ENCODE peak calls at places on chromosomes 13 and 19, in six cellular contexts. One of them, this sample, is unnamed.
A peak's percentile ranks its signal among the peaks of the same experiment; 100 is the strongest.

GRCh38 chr19:44710483-44710882 is 11.5 kb downstream of the CEACAM16 start:
- DNase-seq in heart left ventricle: no peak
- DNase-seq in fibroblast of pulmonary artery: no peak
- DNase-seq in activated B cell treated with CpG ODN at 0.5 μM for 24 hours: no peak
- DNase-seq in RWPE1: no peak
- DNase-seq in omental fat pad: no peak
- DNase-seq in this sample: no peak

GRCh38 chr13:60679131-60679530 is 282.1 kb downstream of the TDRD3 start:
- DNase-seq in fibroblast of pulmonary artery: peak; percentile 16
- DNase-seq in omental fat pad: no peak
- DNase-seq in RWPE1: no peak
- DNase-seq in heart left ventricle: no peak
- DNase-seq in activated B cell treated with CpG ODN at 0.5 μM for 24 hours: no peak
- DNase-seq in this sample: no peak

GRCh38 chr19:49807174-49807830 is 5.8 kb downstream of the FUZ start:
- DNase-seq in heart left ventricle: no peak
- DNase-seq in RWPE1: no peak
- DNase-seq in fibroblast of pulmonary artery: no peak
- DNase-seq in omental fat pad: no peak
- DNase-seq in activated B cell treated with CpG ODN at 0.5 μM for 24 hours: no peak
- DNase-seq in this sample: no peak

GRCh38 chr19:15476334-15476733 is 3.0 kb downstream of the PGLYRP2 start:
- DNase-seq in RWPE1: no peak
- DNase-seq in omental fat pad: no peak
- DNase-seq in fibroblast of pulmonary artery: no peak
- DNase-seq in heart left ventricle: no peak
- DNase-seq in activated B cell treated with CpG ODN at 0.5 μM for 24 hours: no peak
- DNase-seq in this sample: no peak

GRCh38 chr13:24784319-24784718 is 20.4 kb downstream of the RNF17 start:
- DNase-seq in heart left ventricle: no peak
- DNase-seq in activated B cell treated with CpG ODN at 0.5 μM for 24 hours: no peak
- DNase-seq in RWPE1: peak; percentile 27
- DNase-seq in omental fat pad: no peak
- DNase-seq in fibroblast of pulmonary artery: no peak
- DNase-seq in this sample: no peak

GRCh38 chr13:29743229-29743786 is 107.1 kb downstream of the UBL3 start:
- DNase-seq in omental fat pad: no peak
- DNase-seq in RWPE1: no peak
- DNase-seq in fibroblast of pulmonary artery: peak; percentile 6
- DNase-seq in heart left ventricle: peak; percentile 10
- DNase-seq in activated B cell treated with CpG ODN at 0.5 μM for 24 hours: no peak
- DNase-seq in this sample: peak; percentile 12

GRCh38 chr19:36182612-36183454 is 30.6 kb upstream of the COX7A1 start:
- DNase-seq in activated B cell treated with CpG ODN at 0.5 μM for 24 hours: no peak
- DNase-seq in omental fat pad: no peak
- DNase-seq in fibroblast of pulmonary artery: peak; percentile 11
- DNase-seq in RWPE1: peak; percentile 24
- DNase-seq in heart left ventricle: no peak
- DNase-seq in this sample: no peak

GRCh38 chr13:92097337-92097903 is 699.0 kb downstream of the GPC5 start:
- DNase-seq in fibroblast of pulmonary artery: peak; percentile 23
- DNase-seq in omental fat pad: no peak
- DNase-seq in RWPE1: no peak
- DNase-seq in heart left ventricle: no peak
- DNase-seq in activated B cell treated with CpG ODN at 0.5 μM for 24 hours: no peak
- DNase-seq in this sample: no peak

GRCh38 chr13:49530452-49530851 is 34.7 kb downstream of the PHF11 start:
- DNase-seq in RWPE1: no peak
- DNase-seq in activated B cell treated with CpG ODN at 0.5 μM for 24 hours: peak; percentile 30
- DNase-seq in heart left ventricle: no peak
- DNase-seq in omental fat pad: no peak
- DNase-seq in fibroblast of pulmonary artery: no peak
- DNase-seq in this sample: no peak

GRCh38 chr13:52980695-52981094 is 47.9 kb upstream of the OLFM4 start:
- DNase-seq in RWPE1: peak; percentile 4
- DNase-seq in omental fat pad: no peak
- DNase-seq in activated B cell treated with CpG ODN at 0.5 μM for 24 hours: no peak
- DNase-seq in heart left ventricle: no peak
- DNase-seq in fibroblast of pulmonary artery: no peak
- DNase-seq in this sample: no peak

GRCh38 chr13:43127827-43128226 is 104.4 kb downstream of the DNAJC15 start:
- DNase-seq in heart left ventricle: peak; percentile 14
- DNase-seq in RWPE1: no peak
- DNase-seq in activated B cell treated with CpG ODN at 0.5 μM for 24 hours: no peak
- DNase-seq in fibroblast of pulmonary artery: no peak
- DNase-seq in omental fat pad: no peak
- DNase-seq in this sample: no peak

GRCh38 chr13:100983111-100983510 is 308.5 kb upstream of the TMTC4 start:
- DNase-seq in heart left ventricle: no peak
- DNase-seq in omental fat pad: no peak
- DNase-seq in fibroblast of pulmonary artery: no peak
- DNase-seq in activated B cell treated with CpG ODN at 0.5 μM for 24 hours: no peak
- DNase-seq in RWPE1: no peak
- DNase-seq in this sample: no peak

GRCh38 chr19:33064117-33064777 is 441 bp downstream of the RHPN2 start:
- DNase-seq in RWPE1: peak; percentile 24
- DNase-seq in heart left ventricle: no peak
- DNase-seq in omental fat pad: no peak
- DNase-seq in activated B cell treated with CpG ODN at 0.5 μM for 24 hours: peak; percentile 34
- DNase-seq in fibroblast of pulmonary artery: no peak
- DNase-seq in this sample: no peak

GRCh38 chr13:41648314-41648935 is 191.1 kb downstream of the RGCC start:
- DNase-seq in heart left ventricle: no peak
- DNase-seq in RWPE1: peak; percentile 9
- DNase-seq in fibroblast of pulmonary artery: peak; percentile 86
- DNase-seq in omental fat pad: no peak
- DNase-seq in activated B cell treated with CpG ODN at 0.5 μM for 24 hours: no peak
- DNase-seq in this sample: no peak

GRCh38 chr19:34034318-34034846 is 137.9 kb upstream of the LSM14A start:
- DNase-seq in RWPE1: no peak
- DNase-seq in fibroblast of pulmonary artery: no peak
- DNase-seq in activated B cell treated with CpG ODN at 0.5 μM for 24 hours: no peak
- DNase-seq in omental fat pad: no peak
- DNase-seq in heart left ventricle: no peak
- DNase-seq in this sample: no peak

GRCh38 chr13:74907788-74908187 is 574.2 kb downstream of the TBC1D4 start:
- DNase-seq in fibroblast of pulmonary artery: peak; percentile 36
- DNase-seq in RWPE1: no peak
- DNase-seq in activated B cell treated with CpG ODN at 0.5 μM for 24 hours: no peak
- DNase-seq in heart left ventricle: no peak
- DNase-seq in omental fat pad: no peak
- DNase-seq in this sample: no peak

GRCh38 chr13:98386632-98387031 is 190.3 kb downstream of the STK24 start:
- DNase-seq in fibroblast of pulmonary artery: no peak
- DNase-seq in heart left ventricle: no peak
- DNase-seq in RWPE1: no peak
- DNase-seq in activated B cell treated with CpG ODN at 0.5 μM for 24 hours: no peak
- DNase-seq in omental fat pad: no peak
- DNase-seq in this sample: no peak

GRCh38 chr19:55447421-55448174 is 4.5 kb upstream of the SHISA7 start:
- DNase-seq in fibroblast of pulmonary artery: peak; percentile 35
- DNase-seq in activated B cell treated with CpG ODN at 0.5 μM for 24 hours: no peak
- DNase-seq in heart left ventricle: no peak
- DNase-seq in omental fat pad: no peak
- DNase-seq in RWPE1: peak; percentile 67
- DNase-seq in this sample: peak; percentile 46

GRCh38 chr13:59494560-59494970 is 669.2 kb downstream of the DIAPH3 start:
- DNase-seq in fibroblast of pulmonary artery: peak; percentile 68
- DNase-seq in omental fat pad: no peak
- DNase-seq in RWPE1: no peak
- DNase-seq in activated B cell treated with CpG ODN at 0.5 μM for 24 hours: no peak
- DNase-seq in heart left ventricle: peak; percentile 46
- DNase-seq in this sample: no peak

DNA sequence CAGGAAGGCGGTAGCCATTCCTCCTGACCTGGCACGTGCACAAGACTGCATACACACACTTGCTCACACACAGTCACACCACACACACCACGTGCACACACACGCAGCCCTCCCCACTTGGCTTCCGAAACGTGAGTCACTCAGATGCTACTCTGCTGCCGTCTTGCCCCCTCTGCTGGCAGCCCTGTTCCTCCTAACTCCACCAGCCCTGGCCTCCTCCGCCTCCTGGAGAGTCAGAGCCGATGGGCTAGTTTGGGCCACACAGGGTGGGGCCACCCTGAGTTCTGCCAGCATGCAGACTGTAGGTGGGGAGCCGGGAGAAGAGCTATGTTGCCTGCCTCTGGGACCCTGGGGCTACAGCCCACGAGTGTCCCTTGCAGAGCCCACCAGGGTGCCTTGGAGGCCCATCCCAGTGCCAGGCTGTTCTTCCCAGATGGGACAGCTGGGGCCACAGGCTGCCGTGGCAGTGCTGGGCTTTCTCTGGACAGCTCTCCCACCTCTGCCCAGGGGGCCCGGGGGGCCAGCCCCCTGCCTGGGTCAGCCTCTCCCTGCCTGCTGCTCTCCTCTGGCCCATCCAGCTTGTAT is 12.1 kb downstream of the PIN1 start:
- DNase-seq in heart left ventricle: no peak
- DNase-seq in RWPE1: peak; percentile 80
- DNase-seq in fibroblast of pulmonary artery: peak; percentile 93
- DNase-seq in omental fat pad: peak; percentile 38
- DNase-seq in activated B cell treated with CpG ODN at 0.5 μM for 24 hours: no peak
- DNase-seq in this sample: peak; percentile 49
- TF ChIP-seq CTCF in heart left ventricle: peak; percentile 33
- TF ChIP-seq CTCF in RWPE1: no peak
- TF ChIP-seq CTCF in fibroblast of pulmonary artery: peak; percentile 91
- TF ChIP-seq CTCF in omental fat pad: no peak
- TF ChIP-seq CTCF in activated B cell treated with CpG ODN at 0.5 μM for 24 hours: no peak
- TF ChIP-seq CTCF in this sample: peak; percentile 42

DNA sequence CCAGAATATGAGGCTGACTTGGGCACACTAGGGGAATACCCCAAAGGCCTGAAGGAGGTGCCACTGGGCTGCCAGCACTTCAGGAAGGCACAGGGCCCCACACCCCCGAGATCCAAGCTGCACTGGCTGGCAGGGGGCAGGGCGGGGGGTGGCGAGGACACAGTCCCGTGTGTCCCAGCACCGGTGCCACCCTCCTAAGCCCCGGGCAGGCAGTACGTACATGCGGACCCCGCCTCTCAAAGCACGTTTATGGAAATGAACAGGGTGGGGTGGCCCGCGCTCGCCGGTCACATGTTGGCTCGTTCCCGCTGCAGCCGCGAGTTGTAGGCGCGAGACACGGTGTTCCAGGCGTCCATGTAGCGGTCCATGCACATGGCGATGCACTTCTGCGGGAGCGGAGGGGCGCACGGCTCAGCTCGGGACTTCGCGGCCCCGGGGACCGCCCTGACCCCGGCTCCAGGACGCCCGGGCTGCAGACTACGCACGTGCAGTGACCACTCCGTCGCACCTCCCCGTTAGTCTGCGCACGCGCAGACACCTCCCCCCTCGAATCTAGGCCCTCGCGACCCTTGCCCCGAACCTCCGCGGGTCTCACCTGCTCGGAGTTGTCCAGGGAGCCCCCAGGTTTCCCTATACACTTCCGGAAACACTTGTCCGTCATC is 594 bp downstream of the TIMM13 start:
- DNase-seq in activated B cell treated with CpG ODN at 0.5 μM for 24 hours: no peak
- DNase-seq in omental fat pad: no peak
- DNase-seq in heart left ventricle: peak; percentile 47
- DNase-seq in RWPE1: peak; percentile 70
- DNase-seq in fibroblast of pulmonary artery: peak; percentile 37
- DNase-seq in this sample: peak; percentile 70
- TF ChIP-seq CTCF in activated B cell treated with CpG ODN at 0.5 μM for 24 hours: no peak
- TF ChIP-seq CTCF in omental fat pad: no peak
- TF ChIP-seq CTCF in heart left ventricle: no peak
- TF ChIP-seq CTCF in RWPE1: no peak
- TF ChIP-seq CTCF in fibroblast of pulmonary artery: no peak
- TF ChIP-seq CTCF in this sample: no peak

GRCh38 chr19:38402967-38403674 is at the start of gene FAM98C:
- DNase-seq in fibroblast of pulmonary artery: peak; percentile 96
- DNase-seq in RWPE1: peak; percentile 100
- DNase-seq in omental fat pad: peak; percentile 93
- DNase-seq in activated B cell treated with CpG ODN at 0.5 μM for 24 hours: peak; percentile 99
- DNase-seq in heart left ventricle: peak; percentile 95
- DNase-seq in this sample: peak; percentile 98

GRCh38 chr19:38402623-38402966 is 298 bp upstream of the FAM98C start:
- DNase-seq in heart left ventricle: no peak
- DNase-seq in fibroblast of pulmonary artery: no peak
- DNase-seq in activated B cell treated with CpG ODN at 0.5 μM for 24 hours: no peak
- DNase-seq in omental fat pad: no peak
- DNase-seq in RWPE1: no peak
- DNase-seq in this sample: no peak

GRCh38 chr19:38405276-38405675 is 2.4 kb downstream of the FAM98C start:
- DNase-seq in omental fat pad: no peak
- DNase-seq in RWPE1: no peak
- DNase-seq in heart left ventricle: no peak
- DNase-seq in fibroblast of pulmonary artery: no peak
- DNase-seq in activated B cell treated with CpG ODN at 0.5 μM for 24 hours: no peak
- DNase-seq in this sample: no peak

GRCh38 chr19:38401148-38401547 is 1.7 kb upstream of the FAM98C start:
- DNase-seq in heart left ventricle: no peak
- DNase-seq in RWPE1: no peak
- DNase-seq in activated B cell treated with CpG ODN at 0.5 μM for 24 hours: no peak
- DNase-seq in omental fat pad: no peak
- DNase-seq in fibroblast of pulmonary artery: peak; percentile 67
- DNase-seq in this sample: no peak

DNA sequence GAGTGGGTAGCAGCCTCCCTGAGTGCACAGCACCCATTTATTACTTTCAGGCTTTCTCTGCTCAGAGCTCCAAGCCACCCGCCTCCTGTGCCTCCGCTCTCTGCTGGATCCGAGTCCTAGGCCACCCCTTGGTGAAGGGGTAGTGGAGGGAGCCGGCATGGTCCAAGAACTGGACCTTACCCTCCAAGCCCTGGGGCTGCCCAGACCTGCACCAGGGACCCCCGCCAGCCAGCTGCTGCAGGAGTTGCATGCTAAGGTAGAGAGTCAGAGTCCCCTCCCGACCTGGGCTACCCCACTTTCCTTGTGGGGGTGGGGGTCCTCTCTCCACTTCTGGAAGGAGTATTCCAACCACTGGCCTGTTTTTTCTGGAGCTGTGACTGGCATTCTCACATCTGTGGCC is 2.0 kb downstream of the FAM98C start:
- DNase-seq in heart left ventricle: no peak
- DNase-seq in fibroblast of pulmonary artery: no peak
- DNase-seq in RWPE1: no peak
- DNase-seq in omental fat pad: no peak
- DNase-seq in activated B cell treated with CpG ODN at 0.5 μM for 24 hours: no peak
- DNase-seq in this sample: no peak
- TF ChIP-seq CTCF in heart left ventricle: no peak
- TF ChIP-seq CTCF in fibroblast of pulmonary artery: no peak
- TF ChIP-seq CTCF in RWPE1: no peak
- TF ChIP-seq CTCF in omental fat pad: no peak
- TF ChIP-seq CTCF in activated B cell treated with CpG ODN at 0.5 μM for 24 hours: no peak
- TF ChIP-seq CTCF in this sample: no peak

GRCh38 chr19:51341066-51341465 is 873 bp downstream of the VSIG10L start:
- DNase-seq in fibroblast of pulmonary artery: no peak
- DNase-seq in activated B cell treated with CpG ODN at 0.5 μM for 24 hours: no peak
- DNase-seq in heart left ventricle: no peak
- DNase-seq in RWPE1: no peak
- DNase-seq in omental fat pad: no peak
- DNase-seq in this sample: no peak

GRCh38 chr19:51337861-51338562 is 3.9 kb downstream of the VSIG10L start:
- DNase-seq in fibroblast of pulmonary artery: no peak
- DNase-seq in omental fat pad: no peak
- DNase-seq in RWPE1: no peak
- DNase-seq in heart left ventricle: no peak
- DNase-seq in activated B cell treated with CpG ODN at 0.5 μM for 24 hours: no peak
- DNase-seq in this sample: no peak

GRCh38 chr19:51339313-51339686 is 2.6 kb downstream of the VSIG10L start:
- DNase-seq in omental fat pad: no peak
- DNase-seq in fibroblast of pulmonary artery: no peak
- DNase-seq in RWPE1: peak; percentile 28
- DNase-seq in heart left ventricle: no peak
- DNase-seq in activated B cell treated with CpG ODN at 0.5 μM for 24 hours: no peak
- DNase-seq in this sample: no peak

GRCh38 chr19:51338563-51339312 is 3.2 kb downstream of the VSIG10L start:
- DNase-seq in fibroblast of pulmonary artery: peak; percentile 74
- DNase-seq in heart left ventricle: peak; percentile 74
- DNase-seq in activated B cell treated with CpG ODN at 0.5 μM for 24 hours: peak; percentile 83
- DNase-seq in omental fat pad: peak; percentile 68
- DNase-seq in RWPE1: peak; percentile 85
- DNase-seq in this sample: peak; percentile 92

GRCh38 chr19:51339687-51340656 is 2.0 kb downstream of the VSIG10L start:
- DNase-seq in heart left ventricle: peak; percentile 97
- DNase-seq in RWPE1: peak; percentile 98
- DNase-seq in activated B cell treated with CpG ODN at 0.5 μM for 24 hours: peak; percentile 89
- DNase-seq in fibroblast of pulmonary artery: peak; percentile 98
- DNase-seq in omental fat pad: peak; percentile 96
- DNase-seq in this sample: peak; percentile 99
- TF ChIP-seq CTCF in heart left ventricle: peak; percentile 36
- TF ChIP-seq CTCF in RWPE1: peak; percentile 53
- TF ChIP-seq CTCF in activated B cell treated with CpG ODN at 0.5 μM for 24 hours: no peak
- TF ChIP-seq CTCF in fibroblast of pulmonary artery: no peak
- TF ChIP-seq CTCF in omental fat pad: no peak
- TF ChIP-seq CTCF in this sample: no peak

This sample was measured in nephron progenitor cell.